ENCODE peak calls at places on chromosomes 2 and 18, in six cellular contexts. Q, G, E, X, J and O are unnamed samples.

GRCh38 chr2:141109633-141110032 is 1021.2 kb downstream of the LRP1B start:
- DNase-seq in Q (peak; percentile 24), G (peak; percentile 13), E (no peak), X (no peak), J (peak; percentile 3), O (no peak)

GRCh38 chr2:39837856-39838453 is 58.9 kb upstream of the THUMPD2 start:
- DNase-seq in Q (peak; percentile 35), G (peak; percentile 76), E (peak; percentile 64), X (no peak), J (peak; percentile 42), O (peak; percentile 62)

GRCh38 chr2:39266139-39266805 is 22.5 kb upstream of the CDKL4 start:
- DNase-seq in Q (no peak), G (peak; percentile 68), E (no peak), X (no peak), J (peak; percentile 8), O (peak; percentile 67)

GRCh38 chr2:1716441-1716840 is 27.9 kb downstream of the PXDN start:
- DNase-seq in Q (no peak), G (no peak), E (no peak), X (no peak), J (no peak), O (no peak)

GRCh38 chr2:20211420-20211819 is 13.5 kb downstream of the SDC1 start:
- DNase-seq in Q (no peak), G (no peak), E (no peak), X (no peak), J (no peak), O (no peak)

GRCh38 chr18:50636366-50637057 is 76.6 kb downstream of the MAPK4 start:
- DNase-seq in Q (no peak), G (no peak), E (no peak), X (no peak), J (no peak), O (no peak)

GRCh38 chr2:70084973-70085710 is 2.1 kb upstream of the PCBP1 start:
- DNase-seq in Q (no peak), G (peak; percentile 53), E (no peak), X (peak; percentile 66), J (no peak), O (peak; percentile 89)

GRCh38 chr2:224038049-224038829 is 847 bp downstream of the SERPINE2 start:
- DNase-seq in Q (peak; percentile 61), G (peak; percentile 10), E (peak; percentile 49), X (peak; percentile 58), J (peak; percentile 29), O (peak; percentile 18)

GRCh38 chr2:181368036-181368435 is 89.2 kb upstream of the ITGA4 start:
- DNase-seq in Q (no peak), G (no peak), E (no peak), X (no peak), J (no peak), O (no peak)

GRCh38 chr2:105641389-105641811 is 103.3 kb upstream of the NCK2 start:
- DNase-seq in Q (no peak), G (no peak), E (peak; percentile 21), X (no peak), J (no peak), O (no peak)

GRCh38 chr2:145775591-145775990 is 1255.7 kb upstream of the ZEB2 start:
- DNase-seq in Q (no peak), G (no peak), E (no peak), X (no peak), J (no peak), O (no peak)

GRCh38 chr18:48460929-48461583 is 51.9 kb upstream of the ZBTB7C start:
- DNase-seq in Q (no peak), G (no peak), E (peak; percentile 48), X (no peak), J (peak; percentile 39), O (no peak)

GRCh38 chr2:60794271-60794863 is 38.3 kb downstream of the PAPOLG start:
- DNase-seq in Q (no peak), G (peak; percentile 71), E (peak; percentile 42), X (no peak), J (peak; percentile 34), O (peak; percentile 43)

GRCh38 chr2:49332415-49332814 is 178.1 kb upstream of the FSHR start:
- DNase-seq in Q (no peak), G (no peak), E (peak; percentile 15), X (no peak), J (peak; percentile 4), O (no peak)

GRCh38 chr2:236768393-236769140 is 198.9 kb downstream of the ACKR3 start:
- DNase-seq in Q (no peak), G (no peak), E (peak; percentile 82), X (no peak), J (peak; percentile 86), O (no peak)

GRCh38 chr2:233303252-233303651 is 4.4 kb upstream of the SAG start:
- DNase-seq in Q (no peak), G (no peak), E (no peak), X (no peak), J (no peak), O (no peak)

GRCh38 chr2:201882353-201883095 is 76.2 kb downstream of the CDK15 start:
- DNase-seq in Q (peak; percentile 53), G (peak; percentile 72), E (peak; percentile 33), X (no peak), J (peak; percentile 36), O (peak; percentile 61)

GRCh38 chr18:6219116-6219717 is 195.5 kb downstream of the L3MBTL4 start:
- DNase-seq in Q (peak; percentile 87), G (peak; percentile 55), E (peak; percentile 69), X (no peak), J (peak; percentile 57), O (peak; percentile 62)

GRCh38 chr2:182047544-182047943 is 61.9 kb downstream of the PPP1R1C start:
- DNase-seq in Q (no peak), G (no peak), E (peak; percentile 23), X (no peak), J (peak; percentile 36), O (no peak)